ENCODE peak calls at places on chromosomes 12 and 14, in five cellular contexts. I, G, Q, T and K are unnamed samples.

GRCh38 chr12:62438098-62438692 is 28.4 kb upstream of the MON2 start:
- DNase-seq in I (peak), G (peak), T (peak), Q (peak), K (peak)

GRCh38 chr14:72568296-72568992 is 325.5 kb downstream of the DPF3 start:
- DNase-seq in T (no peak), I (no peak), G (no peak), Q (no peak), K (no peak)

GRCh38 chr14:61183486-61183885 is 97.7 kb downstream of the TMEM30B start:
- DNase-seq in G (no peak), T (no peak), Q (no peak), I (no peak), K (no peak)

GRCh38 chr14:100271247-100271939 is 32.4 kb downstream of the YY1 start:
- DNase-seq in Q (no peak), G (no peak), I (no peak), T (peak), K (no peak)

GRCh38 chr14:28609228-28609828 is 157.3 kb upstream of the FOXG1 start:
- DNase-seq in I (no peak), G (peak), T (peak), Q (peak), K (peak)

GRCh38 chr12:105234197-105234596 is 1.8 kb downstream of the APPL2 start:
- DNase-seq in Q (no peak), T (no peak), I (no peak), G (no peak), K (no peak)

GRCh38 chr12:74539261-74539660 is 1.6 kb downstream of the ATXN7L3B start:
- DNase-seq in T (no peak), Q (no peak), G (no peak), I (no peak), K (no peak)

GRCh38 chr14:105173901-105174894 is 5.6 kb upstream of the JAG2 start:
- DNase-seq in G (no peak), I (no peak), T (no peak), Q (no peak), K (peak)

GRCh38 chr12:122159879-122160278 is 14.1 kb downstream of the IL31 start:
- DNase-seq in G (no peak), T (no peak), I (no peak), Q (no peak), K (no peak)

GRCh38 chr12:121214855-121215745 is 5.2 kb downstream of the P2RX4 start:
- DNase-seq in I (peak), Q (no peak), T (peak), G (no peak), K (no peak)

GRCh38 chr14:102777711-102778615 is 714 bp downstream of the TRAF3 start:
- DNase-seq in G (no peak), Q (peak), I (no peak), T (peak), K (no peak)

GRCh38 chr14:73462078-73462715 is 3.9 kb upstream of the NUMB start:
- DNase-seq in Q (peak), I (no peak), T (peak), G (peak), K (peak)

GRCh38 chr12:79680051-79680450 is 10.7 kb downstream of the PAWR start:
- DNase-seq in Q (no peak), I (no peak), T (no peak), G (no peak), K (no peak)

GRCh38 chr12:75747572-75747995 is 236.2 kb upstream of the KRR1 start:
- DNase-seq in Q (no peak), T (peak), I (peak), G (no peak), K (no peak)

GRCh38 chr12:26795899-26796298 is 37.1 kb downstream of the ITPR2 start:
- DNase-seq in T (no peak), G (no peak), I (no peak), Q (no peak), K (no peak)

GRCh38 chr14:69606258-69606657 is 5.1 kb upstream of the SUSD6 start:
- DNase-seq in G (no peak), I (no peak), Q (no peak), T (no peak), K (no peak)

GRCh38 chr12:128114485-128114884 is 152.5 kb upstream of the TMEM132C start:
- DNase-seq in G (no peak), I (no peak), Q (no peak), T (no peak), K (no peak)

GRCh38 chr14:63650336-63650952 is 8.8 kb upstream of the WDR89 start:
- DNase-seq in T (peak), G (no peak), I (no peak), Q (no peak), K (no peak)

GRCh38 chr12:112191201-112191600 is 65.8 kb downstream of the TRAFD1 start:
- DNase-seq in I (no peak), G (no peak), Q (no peak), T (no peak), K (no peak)

GRCh38 chr12:75361408-75361807 is 26.9 kb downstream of the GLIPR1L1 start:
- DNase-seq in I (no peak), T (no peak), Q (no peak), G (no peak), K (peak)

GRCh38 chr14:33564774-33565630 is 385.9 kb downstream of the EGLN3 start:
- DNase-seq in I (no peak), T (no peak), G (no peak), Q (no peak), K (no peak)

GRCh38 chr12:2877959-2878732 is 1.1 kb downstream of the RHNO1 start:
- DNase-seq in T (peak), I (no peak), Q (no peak), G (no peak), K (no peak)

GRCh38 chr14:40216976-40217375 is 784.7 kb upstream of the FBXO33 start:
- DNase-seq in Q (no peak), G (no peak), I (no peak), T (no peak), K (no peak)